ENCODE peak calls at places on chromosome 6, in nine cellular contexts. H is HCT116; K is stimulated activated naive CD4-positive, alpha-beta T cell; M is GM12891; B is ELF-1; P is neural crest cell; J is endothelial cell; Y is left ventricle myocardium superior; Q is fibroblast of pulmonary artery. N is an unnamed sample.

GRCh38 chr6:42979523-42980177 is 669 bp upstream of the PEX6 start:
- DNase-seq in M (no peak), B (no peak), Q (peak; percentile 47), P (peak; percentile 8), Y (no peak), K (no peak), H (no peak), J (no peak), N (no peak)

GRCh38 chr6:11368760-11369159 is 136.3 kb upstream of the NEDD9 start:
- DNase-seq in M (no peak), Y (no peak), Q (no peak), P (no peak), K (no peak), B (no peak), J (no peak), H (no peak), N (no peak)

GRCh38 chr6:44733868-44734267 is 346.4 kb downstream of the CDC5L start:
- DNase-seq in Q (peak; percentile 36), B (no peak), M (no peak), H (no peak), Y (peak; percentile 39), P (no peak), J (no peak), K (no peak), N (no peak)

GRCh38 chr6:14676084-14676483 is 558.5 kb downstream of the CD83 start:
- DNase-seq in M (no peak), H (no peak), J (no peak), Q (peak; percentile 21), P (no peak), B (no peak), Y (no peak), K (no peak), N (no peak)

GRCh38 chr6:163842467-163842866 is 427.9 kb downstream of the QKI start:
- DNase-seq in H (no peak), P (no peak), Y (no peak), M (no peak), J (no peak), B (no peak), Q (no peak), K (no peak), N (no peak)

GRCh38 chr6:25717856-25718740 is 36.4 kb upstream of the SLC17A4 start:
- DNase-seq in P (no peak), H (peak; percentile 6), B (no peak), K (no peak), Y (no peak), Q (peak; percentile 61), M (no peak), J (peak; percentile 17), N (peak; percentile 60)

GRCh38 chr6:107102414-107102805 is 12.9 kb downstream of the BEND3 start:
- DNase-seq in P (no peak), M (no peak), K (no peak), H (no peak), B (no peak), Y (no peak), Q (no peak), J (no peak), N (no peak)

GRCh38 chr6:158697798-158698197 is 47.9 kb downstream of the SYTL3 start:
- DNase-seq in P (no peak), K (no peak), H (peak; percentile 75), Q (no peak), Y (no peak), M (no peak), B (no peak), J (no peak), N (no peak)

GRCh38 chr6:12750416-12750815 is 33.8 kb downstream of the PHACTR1 start:
- DNase-seq in Q (no peak), K (no peak), Y (no peak), H (no peak), P (no peak), B (no peak), J (no peak), M (no peak), N (peak; percentile 6)

GRCh38 chr6:169034523-169035167 is 219.0 kb downstream of the THBS2 start:
- DNase-seq in K (no peak), J (no peak), H (no peak), Q (no peak), P (no peak), Y (no peak), B (no peak), M (no peak), N (no peak)

GRCh38 chr6:76043690-76044089 is 28.8 kb downstream of the IMPG1 start:
- DNase-seq in J (no peak), Y (no peak), Q (no peak), B (peak; percentile 11), P (no peak), H (no peak), M (no peak), K (no peak), N (no peak)

GRCh38 chr6:14396826-14397517 is 279.4 kb downstream of the CD83 start:
- DNase-seq in Y (no peak), B (peak; percentile 57), H (no peak), K (no peak), Q (no peak), J (no peak), M (peak; percentile 29), P (no peak), N (peak; percentile 94)

N was measured in GM23338.